ENCODE peak calls at places on chromosome 9, in seven cellular contexts. One of them, this sample, is unnamed.

GRCh38 chr9:104808030-104808614 is 44.2 kb downstream of the NIPSNAP3B start:
- DNase-seq in H1: peak; percentile 59
- DNase-seq in neuronal stem cell: no peak
- DNase-seq in IMR-90: peak; percentile 55
- DNase-seq in mesendoderm: peak; percentile 35
- DNase-seq in H9: peak; percentile 38
- DNase-seq in trophoblast cell: no peak
- DNase-seq in this sample: no peak

GRCh38 chr9:126915281-126915816 is 767 bp downstream of the RALGPS1 start:
- DNase-seq in IMR-90: no peak
- DNase-seq in H1: peak; percentile 90
- DNase-seq in mesendoderm: peak; percentile 53
- DNase-seq in neuronal stem cell: peak; percentile 17
- DNase-seq in trophoblast cell: peak; percentile 41
- DNase-seq in H9: peak; percentile 95
- DNase-seq in this sample: no peak

GRCh38 chr9:75117572-75117971 is 29.3 kb downstream of the OSTF1 start:
- DNase-seq in H9: no peak
- DNase-seq in H1: no peak
- DNase-seq in trophoblast cell: no peak
- DNase-seq in IMR-90: no peak
- DNase-seq in mesendoderm: no peak
- DNase-seq in neuronal stem cell: no peak
- DNase-seq in this sample: no peak

GRCh38 chr9:12784461-12785250 is 9.8 kb downstream of the LURAP1L start:
- DNase-seq in H1: no peak
- DNase-seq in neuronal stem cell: no peak
- DNase-seq in H9: no peak
- DNase-seq in IMR-90: peak; percentile 98
- DNase-seq in trophoblast cell: peak; percentile 91
- DNase-seq in mesendoderm: peak; percentile 65
- DNase-seq in this sample: peak; percentile 100

GRCh38 chr9:129108805-129109370 is 1.7 kb downstream of the CRAT start:
- DNase-seq in H1: no peak
- DNase-seq in IMR-90: no peak
- DNase-seq in H9: no peak
- DNase-seq in trophoblast cell: no peak
- DNase-seq in mesendoderm: no peak
- DNase-seq in neuronal stem cell: no peak
- DNase-seq in this sample: no peak

GRCh38 chr9:77011973-77012817 is 7.3 kb upstream of the FOXB2 start:
- DNase-seq in mesendoderm: peak; percentile 90
- DNase-seq in IMR-90: peak; percentile 29
- DNase-seq in neuronal stem cell: peak; percentile 83
- DNase-seq in H9: peak; percentile 89
- DNase-seq in trophoblast cell: peak; percentile 53
- DNase-seq in H1: peak; percentile 98
- DNase-seq in this sample: peak; percentile 37

GRCh38 chr9:100427366-100428263 is 672 bp downstream of the MSANTD3 start:
- DNase-seq in trophoblast cell: peak; percentile 37
- DNase-seq in H9: peak; percentile 69
- DNase-seq in H1: no peak
- DNase-seq in mesendoderm: peak; percentile 85
- DNase-seq in IMR-90: peak; percentile 70
- DNase-seq in neuronal stem cell: peak; percentile 48
- DNase-seq in this sample: peak; percentile 80

GRCh38 chr9:114408646-114409045 is 20.9 kb upstream of the AKNA start:
- DNase-seq in mesendoderm: no peak
- DNase-seq in neuronal stem cell: no peak
- DNase-seq in H9: no peak
- DNase-seq in H1: no peak
- DNase-seq in IMR-90: no peak
- DNase-seq in trophoblast cell: no peak
- DNase-seq in this sample: no peak

GRCh38 chr9:95264954-95265615 is 52.4 kb downstream of the FANCC start:
- DNase-seq in H9: no peak
- DNase-seq in mesendoderm: peak; percentile 48
- DNase-seq in neuronal stem cell: no peak
- DNase-seq in IMR-90: peak; percentile 75
- DNase-seq in trophoblast cell: no peak
- DNase-seq in H1: no peak
- DNase-seq in this sample: peak; percentile 52

GRCh38 chr9:88370346-88370745 is 17.9 kb upstream of the SPIN1 start:
- DNase-seq in trophoblast cell: no peak
- DNase-seq in H9: no peak
- DNase-seq in neuronal stem cell: no peak
- DNase-seq in mesendoderm: no peak
- DNase-seq in IMR-90: no peak
- DNase-seq in H1: no peak
- DNase-seq in this sample: peak; percentile 16

GRCh38 chr9:100601216-100601615 is 23.3 kb downstream of the CAVIN4 start:
- DNase-seq in trophoblast cell: peak; percentile 19
- DNase-seq in H9: peak; percentile 81
- DNase-seq in IMR-90: peak; percentile 55
- DNase-seq in mesendoderm: peak; percentile 87
- DNase-seq in neuronal stem cell: no peak
- DNase-seq in H1: peak; percentile 73
- DNase-seq in this sample: peak; percentile 67

GRCh38 chr9:129875687-129876395 is 40.6 kb downstream of the USP20 start:
- DNase-seq in trophoblast cell: no peak
- DNase-seq in neuronal stem cell: no peak
- DNase-seq in IMR-90: peak; percentile 22
- DNase-seq in H9: peak; percentile 20
- DNase-seq in H1: no peak
- DNase-seq in mesendoderm: no peak
- DNase-seq in this sample: no peak

GRCh38 chr9:101200852-101201251 is 172.3 kb downstream of the PLPPR1 start:
- DNase-seq in mesendoderm: no peak
- DNase-seq in H1: no peak
- DNase-seq in H9: no peak
- DNase-seq in trophoblast cell: no peak
- DNase-seq in IMR-90: no peak
- DNase-seq in neuronal stem cell: no peak
- DNase-seq in this sample: no peak

DNA sequence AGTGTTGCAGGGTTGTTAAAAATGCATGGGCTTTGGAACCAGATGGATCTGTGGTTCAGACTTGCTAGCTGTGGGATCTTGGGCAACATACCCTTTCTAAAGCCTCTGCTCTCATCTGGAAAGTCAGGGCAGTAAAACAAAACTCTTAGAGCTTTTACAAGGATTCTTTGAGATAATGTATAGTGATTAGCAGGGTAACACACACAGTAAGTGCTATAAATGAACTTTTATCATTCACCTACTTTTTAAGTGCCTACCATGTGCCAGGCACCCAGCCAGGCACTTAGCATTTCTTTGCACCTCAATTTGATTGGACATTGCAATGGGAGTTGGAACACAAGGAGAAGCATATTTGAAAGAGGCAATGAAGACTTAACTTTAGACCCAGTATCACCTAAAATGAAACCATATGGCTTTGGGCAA is 208.6 kb upstream of the PAPPA start:
- DNase-seq in H1: no peak
- DNase-seq in H9: no peak
- DNase-seq in mesendoderm: no peak
- DNase-seq in IMR-90: peak; percentile 20
- DNase-seq in trophoblast cell: no peak
- DNase-seq in neuronal stem cell: no peak
- DNase-seq in this sample: no peak
- H3K4me2 ChIP-seq in H1: no peak overlapping the region
- H3K4me2 ChIP-seq in H9: no peak overlapping the region
- H3K4me2 ChIP-seq in mesendoderm: no peak overlapping the region
- H3K4me2 ChIP-seq in IMR-90: peak overlapping the region; percentile 25
- H3K4me2 ChIP-seq in trophoblast cell: no peak overlapping the region
- H3K4me2 ChIP-seq in neuronal stem cell: no peak overlapping the region
- H3K4me2 ChIP-seq in this sample: no peak overlapping the region

GRCh38 chr9:24258626-24259025 is 287.1 kb downstream of the IZUMO3 start:
- DNase-seq in mesendoderm: no peak
- DNase-seq in neuronal stem cell: no peak
- DNase-seq in IMR-90: no peak
- DNase-seq in H9: no peak
- DNase-seq in trophoblast cell: no peak
- DNase-seq in H1: no peak
- DNase-seq in this sample: no peak

GRCh38 chr9:24257726-24258125 is 288.0 kb downstream of the IZUMO3 start:
- DNase-seq in trophoblast cell: no peak
- DNase-seq in H9: no peak
- DNase-seq in neuronal stem cell: no peak
- DNase-seq in mesendoderm: no peak
- DNase-seq in H1: no peak
- DNase-seq in IMR-90: no peak
- DNase-seq in this sample: no peak
- H3K18ac ChIP-seq in trophoblast cell: no peak overlapping the region
- H3K18ac ChIP-seq in H9: no peak overlapping the region
- H3K18ac ChIP-seq in neuronal stem cell: no peak overlapping the region
- H3K18ac ChIP-seq in mesendoderm: no peak overlapping the region
- H3K18ac ChIP-seq in H1: no peak overlapping the region
- H3K18ac ChIP-seq in IMR-90: no peak overlapping the region
- H3K18ac ChIP-seq in this sample: no peak overlapping the region

GRCh38 chr9:93677641-93678136 is 101.3 kb downstream of the PHF2 start:
- DNase-seq in IMR-90: no peak
- DNase-seq in trophoblast cell: no peak
- DNase-seq in H1: no peak
- DNase-seq in H9: peak; percentile 17
- DNase-seq in mesendoderm: no peak
- DNase-seq in neuronal stem cell: no peak
- DNase-seq in this sample: no peak
- H3K23ac ChIP-seq in IMR-90: no peak overlapping the region
- H3K23ac ChIP-seq in trophoblast cell: no peak overlapping the region
- H3K23ac ChIP-seq in H1: no peak overlapping the region
- H3K23ac ChIP-seq in H9: no peak overlapping the region
- H3K23ac ChIP-seq in mesendoderm: no peak overlapping the region
- H3K23ac ChIP-seq in neuronal stem cell: no peak overlapping the region
- H3K23ac ChIP-seq in this sample: no peak overlapping the region

GRCh38 chr9:137919095-137919465 is 41.5 kb downstream of the CACNA1B start:
- DNase-seq in H1: no peak
- DNase-seq in neuronal stem cell: no peak
- DNase-seq in mesendoderm: no peak
- DNase-seq in IMR-90: no peak
- DNase-seq in trophoblast cell: no peak
- DNase-seq in H9: no peak
- DNase-seq in this sample: no peak
- H3K4me2 ChIP-seq in H1: no peak overlapping the region
- H3K4me2 ChIP-seq in neuronal stem cell: no peak overlapping the region
- H3K4me2 ChIP-seq in mesendoderm: no peak overlapping the region
- H3K4me2 ChIP-seq in IMR-90: no peak overlapping the region
- H3K4me2 ChIP-seq in trophoblast cell: no peak overlapping the region
- H3K4me2 ChIP-seq in H9: no peak overlapping the region
- H3K4me2 ChIP-seq in this sample: no peak overlapping the region

This sample was measured in mesenchymal stem cell.